ENCODE peak calls at places on chromosomes 13 and 19, in ten cellular contexts. X is body of pancreas, S is heart right ventricle, M is left ventricle myocardium inferior, Y is right lobe of liver, C is brain microvascular endothelial cell, P is cardiac muscle cell, U is ovary, O is IMR-90, W is WERI-Rb-1. R is an unnamed sample. For H3K36me3, the result is how much of the 10 kb centered on the place peaks cover.

GRCh38 chr19:50496189-50497029 is 14.6 kb downstream of the JOSD2 start:
- DNase-seq in O (no peak), C (no peak), S (peak), U (no peak), W (peak), Y (no peak), X (peak), P (peak), M (peak), R (no peak)

GRCh38 chr13:103528437-103528836 is 462.2 kb upstream of the SLC10A2 start:
- DNase-seq in C (no peak), S (no peak), U (no peak), O (no peak), M (no peak), P (no peak), X (no peak), Y (no peak), W (no peak), R (no peak)

GRCh38 chr13:50448535-50448981 is 394.9 kb downstream of the DLEU7 start:
- DNase-seq in C (no peak), P (no peak), M (no peak), X (no peak), O (no peak), U (no peak), W (no peak), S (peak), Y (no peak), R (peak)

GRCh38 chr13:39516140-39516539 is 86.9 kb downstream of the LHFPL6 start:
- DNase-seq in S (peak), Y (no peak), P (no peak), U (no peak), M (no peak), C (no peak), X (no peak), O (no peak), W (peak), R (no peak)

GRCh38 chr19:30425885-30426838 is 54.0 kb downstream of the ZNF536 start:
- DNase-seq in X (no peak), C (no peak), U (no peak), M (no peak), P (no peak), Y (no peak), W (no peak), O (no peak), S (no peak), R (no peak)

GRCh38 chr13:45933203-45934014 is 81.9 kb upstream of the SIAH3 start:
- DNase-seq in Y (no peak), X (no peak), W (no peak), P (no peak), U (no peak), M (no peak), O (no peak), C (no peak), S (no peak), R (no peak)

GRCh38 chr19:4518345-4519171 is at the start of gene PLIN4:
- DNase-seq in C (no peak), U (peak), M (peak), X (peak), O (peak), W (peak), Y (peak), P (no peak), S (peak), R (peak)

GRCh38 chr19:33898062-33898677 is 101.5 kb downstream of the KCTD15 start:
- DNase-seq in U (no peak), X (no peak), M (no peak), S (no peak), W (no peak), P (no peak), Y (no peak), C (no peak), O (no peak), R (no peak)

GRCh38 chr19:47284324-47284899 is 9.7 kb downstream of the INAFM1 start:
- DNase-seq in C (peak), O (peak), M (no peak), P (peak), W (peak), S (peak), U (no peak), Y (no peak), X (no peak), R (peak)

GRCh38 chr19:50649433-50650391 is at the start of gene C19orf81:
- DNase-seq in M (no peak), W (peak), C (no peak), U (no peak), Y (no peak), X (no peak), P (peak), O (peak), S (no peak), R (no peak)

DNA sequence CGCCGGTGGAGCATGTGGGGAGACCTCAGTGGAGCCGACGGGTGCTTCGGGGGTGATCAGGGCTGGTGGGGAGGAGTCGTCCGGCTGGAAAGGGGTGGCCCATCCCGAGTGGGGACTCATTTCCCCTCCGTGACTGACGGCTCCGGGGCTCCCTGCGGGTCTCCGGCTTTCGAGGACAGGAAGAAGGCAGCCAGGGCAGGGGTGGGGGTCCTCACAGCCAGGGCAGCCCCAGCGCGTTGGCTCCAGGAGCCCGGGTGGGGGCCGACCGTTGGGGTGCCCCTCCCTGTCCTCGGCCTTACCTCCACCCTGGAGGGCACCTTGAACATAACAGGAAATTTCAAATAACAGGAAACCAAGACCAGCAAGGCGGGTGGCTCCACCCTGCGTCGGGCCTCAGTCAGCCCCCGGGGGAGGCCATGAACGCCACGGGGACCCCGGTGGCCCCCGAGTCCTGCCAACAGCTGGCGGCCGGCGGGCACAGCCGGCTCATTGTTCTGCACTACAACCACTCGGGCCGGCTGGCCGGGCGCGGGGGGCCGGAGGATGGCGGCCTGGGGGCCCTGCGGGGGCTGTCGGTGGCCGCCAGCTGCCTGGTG is at the start of gene S1PR4:
- DNase-seq in P (no peak), X (no peak), W (no peak), Y (peak), M (no peak), S (no peak), O (no peak), C (no peak), U (peak), R (no peak)
- TF ChIP-seq CTCF in P (no peak), X (no peak), W (no peak), Y (no peak), M (no peak), S (no peak), O (no peak), C (no peak), U (no peak), R (no peak)

GRCh38 chr19:13938361-13939027 is at the start of gene PODNL1:
- DNase-seq in M (no peak), O (peak), Y (no peak), S (no peak), P (no peak), U (peak), X (no peak), C (peak), W (no peak), R (peak)
- H3K4me3 ChIP-seq in M (peak), O (peak), Y (no peak), S (peak), P (no peak), U (no peak), X (no peak), C (peak), W (no peak), R (peak)

DNA sequence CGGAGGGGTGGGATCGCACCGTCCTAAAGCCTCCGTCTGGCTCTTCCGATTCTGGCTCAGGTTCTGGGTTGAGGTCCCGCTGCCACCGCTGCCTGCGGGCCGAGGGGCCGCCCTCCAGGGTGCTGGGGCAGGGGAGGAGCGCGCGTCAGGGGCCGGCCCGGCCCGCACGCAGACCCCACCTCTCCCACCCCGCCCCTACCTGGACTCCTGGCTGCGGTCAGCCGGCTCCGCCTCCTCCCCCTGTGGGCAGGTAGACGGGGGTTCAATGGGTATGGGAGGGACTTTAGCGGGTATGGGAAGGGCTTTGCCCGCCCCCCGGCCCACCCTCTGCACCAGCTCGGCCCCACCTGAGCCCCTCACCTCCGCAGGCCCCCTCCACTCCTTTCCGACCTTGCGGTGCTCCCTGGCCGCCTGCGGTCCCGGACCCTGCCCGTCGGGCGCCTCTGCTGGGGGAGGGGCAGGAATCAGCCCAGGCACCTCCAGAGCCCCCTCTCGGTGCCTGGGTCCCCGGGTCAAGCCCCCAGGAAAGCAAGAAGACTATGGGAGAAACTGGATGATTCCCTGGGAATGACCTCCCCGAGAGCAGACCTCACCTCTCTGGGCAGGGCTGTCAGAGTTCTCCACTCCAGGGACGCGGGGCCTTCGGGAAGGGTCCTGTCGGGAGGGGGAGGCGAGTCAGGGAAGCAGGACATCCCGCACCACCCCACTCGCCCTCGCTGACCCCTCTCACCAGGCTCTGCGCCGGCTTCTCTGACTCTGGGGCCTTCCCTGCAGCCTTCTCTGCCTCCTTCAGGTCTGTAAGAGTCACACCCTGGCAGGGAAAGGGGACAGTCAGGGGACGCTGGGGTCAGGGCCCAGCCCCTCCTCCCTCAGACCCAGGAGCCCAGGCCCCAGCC is 17.0 kb downstream of the EPS8L1 start:
- DNase-seq in U (no peak), Y (no peak), O (no peak), P (no peak), S (no peak), C (no peak), W (no peak), X (peak), M (no peak), R (no peak)
- H3K36me3 ChIP-seq in U (under half), Y (under half), O (under half), P (under half), S (under half), C (under half), W (under half), X (under half), M (half or more), R (under half)

DNA sequence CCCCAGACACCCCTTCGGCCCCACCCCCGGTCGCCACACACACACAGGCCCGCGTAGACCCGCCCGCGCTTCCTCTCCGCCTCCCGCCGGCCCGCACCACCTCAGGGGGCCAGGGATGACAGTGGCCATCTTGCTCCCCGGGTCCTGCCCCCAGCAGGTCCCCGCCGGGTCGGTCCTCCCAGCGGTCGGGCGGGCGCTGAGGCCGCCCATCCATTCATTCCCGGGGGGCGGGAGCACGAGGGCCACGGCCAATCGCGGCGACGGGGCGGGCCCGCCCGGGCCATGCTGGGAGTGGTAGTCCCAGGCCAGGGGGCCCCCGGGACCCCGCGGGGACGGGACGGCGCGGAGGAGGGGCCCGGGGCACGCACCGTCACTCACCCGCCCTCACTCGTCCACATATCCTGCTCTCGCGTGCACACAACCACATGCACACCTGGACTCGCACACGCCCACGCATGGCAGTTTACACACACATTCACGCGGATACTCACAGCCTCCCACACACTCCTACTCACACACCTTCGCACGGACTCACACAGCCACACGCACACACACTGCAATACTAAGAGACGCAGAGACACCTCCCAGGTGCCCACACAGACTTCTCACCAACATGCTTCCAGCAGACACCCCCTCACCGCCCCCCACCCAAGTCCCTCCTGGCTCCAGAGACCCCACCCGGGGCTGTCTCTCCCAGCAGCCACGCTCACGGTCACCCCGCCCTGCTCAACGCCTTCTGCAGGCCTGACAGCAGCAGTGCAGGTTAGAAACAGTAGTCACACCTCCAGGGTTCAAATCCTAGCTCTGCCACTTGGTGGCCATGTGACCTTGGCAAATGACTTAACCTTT is at the start of gene DPF1:
- DNase-seq in C (peak), X (no peak), S (peak), U (no peak), O (peak), M (peak), Y (no peak), P (peak), W (peak), R (peak)
- TF ChIP-seq CTCF in C (peak), X (no peak), S (no peak), U (no peak), O (peak), M (no peak), Y (no peak), P (peak), W (peak), R (peak)